ENCODE peak calls at places on chromosomes 5 and 9, in nine cellular contexts. H, N, T, C, R, P, J, U and I are unnamed samples.

GRCh38 chr5:82924990-82925385 is 152.2 kb downstream of the TMEM167A start:
- DNase-seq in H (no peak), N (no peak), T (no peak), C (no peak), R (no peak), P (no peak), J (no peak), U (no peak), I (no peak)

GRCh38 chr5:71943874-71944273 is 163.4 kb upstream of the MAP1B start:
- DNase-seq in H (no peak), N (no peak), T (no peak), C (no peak), R (no peak), P (no peak), J (no peak), U (no peak), I (no peak)

GRCh38 chr5:63125862-63126261 is 547.2 kb downstream of the LRRC70 start:
- DNase-seq in H (no peak), N (no peak), T (no peak), C (no peak), R (no peak), P (peak), J (no peak), U (no peak), I (no peak)

GRCh38 chr9:89461302-89461701 is 36.6 kb downstream of the SEMA4D start:
- DNase-seq in H (no peak), N (no peak), T (no peak), C (no peak), R (no peak), P (no peak), J (no peak), U (no peak), I (no peak)

GRCh38 chr5:174724484-174725260 is at the start of gene MSX2:
- DNase-seq in H (peak), N (no peak), T (no peak), C (peak), R (peak), P (peak), J (peak), U (no peak), I (no peak)

GRCh38 chr9:109510506-109510905 is 12.4 kb upstream of the PTPN3 start:
- DNase-seq in H (no peak), N (no peak), T (no peak), C (no peak), R (no peak), P (no peak), J (no peak), U (no peak), I (no peak)

GRCh38 chr5:179313849-179314521 is 31.3 kb downstream of the ADAMTS2 start:
- DNase-seq in H (peak), N (no peak), T (no peak), C (peak), R (peak), P (peak), J (no peak), U (no peak), I (no peak)

GRCh38 chr5:146369691-146370090 is 31.1 kb downstream of the POU4F3 start:
- DNase-seq in H (no peak), N (no peak), T (no peak), C (no peak), R (no peak), P (no peak), J (peak), U (no peak), I (no peak)

GRCh38 chr5:79827159-79827562 is 137.5 kb downstream of the CMYA5 start:
- DNase-seq in H (no peak), N (no peak), T (no peak), C (no peak), R (no peak), P (no peak), J (no peak), U (no peak), I (no peak)

GRCh38 chr9:121914017-121914595 is 179.0 kb downstream of the TTLL11 start:
- DNase-seq in H (no peak), N (no peak), T (no peak), C (no peak), R (peak), P (no peak), J (no peak), U (no peak), I (no peak)

GRCh38 chr5:113806250-113806649 is 292.8 kb downstream of the YTHDC2 start:
- DNase-seq in H (no peak), N (peak), T (no peak), C (no peak), R (no peak), P (peak), J (no peak), U (no peak), I (no peak)